ENCODE peak calls at places on chromosomes 2 and 18, in ten cellular contexts. A is cardiac fibroblast, J is transverse colon, O is fibroblast of lung, Z is fibroblast of mammary gland, M is ovary, K is GM20000, L is AG09309, H is neural crest cell, D is AG10803. P is an unnamed sample.

GRCh38 chr2:46963210-46963609 is 47.6 kb upstream of the MCFD2 start:
- DNase-seq in H (no peak), D (no peak), M (no peak), K (no peak), J (no peak), Z (no peak), A (no peak), O (no peak), L (no peak), P (no peak)

GRCh38 chr2:35973132-35973736 is 382.3 kb upstream of the CRIM1 start:
- DNase-seq in L (no peak), M (no peak), J (no peak), D (peak), K (peak), Z (peak), O (peak), A (peak), H (no peak), P (peak)

GRCh38 chr18:8084160-8084559 is 517.0 kb downstream of the PTPRM start:
- DNase-seq in H (peak), K (no peak), A (peak), M (no peak), Z (peak), D (peak), L (no peak), J (no peak), O (peak), P (peak)

GRCh38 chr18:24009246-24009645 is 5.3 kb upstream of the TTC39C start:
- DNase-seq in A (no peak), K (no peak), L (no peak), D (no peak), Z (no peak), J (no peak), M (no peak), O (no peak), H (no peak), P (no peak)

GRCh38 chr2:129722306-129723020 is 257.0 kb upstream of the RAB6C start:
- DNase-seq in L (no peak), Z (no peak), J (no peak), M (no peak), O (no peak), H (no peak), A (no peak), K (no peak), D (no peak), P (no peak)

GRCh38 chr2:56244911-56245530 is 61.2 kb downstream of the CCDC85A start:
- DNase-seq in A (peak), D (peak), M (no peak), K (no peak), Z (peak), L (no peak), O (peak), H (no peak), J (no peak), P (peak)

GRCh38 chr2:190964170-190964795 is 49.7 kb downstream of the STAT1 start:
- DNase-seq in A (no peak), Z (no peak), L (no peak), O (no peak), H (no peak), K (no peak), J (no peak), D (no peak), M (no peak), P (no peak)

GRCh38 chr2:231241755-231242507 is 43.5 kb downstream of the ARMC9 start:
- DNase-seq in L (no peak), K (no peak), O (no peak), H (no peak), Z (peak), A (peak), M (peak), D (peak), J (no peak), P (no peak)

GRCh38 chr2:134173338-134174016 is 80.4 kb upstream of the MGAT5 start:
- DNase-seq in J (peak), M (no peak), D (no peak), Z (no peak), H (no peak), K (no peak), L (no peak), A (no peak), O (no peak), P (no peak)

GRCh38 chr2:239240480-239240881 is 160.3 kb downstream of the HDAC4 start:
- DNase-seq in Z (no peak), O (no peak), H (no peak), K (no peak), J (peak), M (no peak), D (no peak), L (no peak), A (no peak), P (no peak)

GRCh38 chr2:204885747-204886146 is 340.5 kb downstream of the PARD3B start:
- DNase-seq in D (peak), K (no peak), M (no peak), H (no peak), A (peak), O (no peak), J (no peak), Z (peak), L (no peak), P (no peak)
- TF ChIP-seq CTCF in D (peak), K (no peak), M (no peak), H (no peak), A (peak), O (no peak), J (no peak), Z (no peak), L (peak), P (peak)

DNA sequence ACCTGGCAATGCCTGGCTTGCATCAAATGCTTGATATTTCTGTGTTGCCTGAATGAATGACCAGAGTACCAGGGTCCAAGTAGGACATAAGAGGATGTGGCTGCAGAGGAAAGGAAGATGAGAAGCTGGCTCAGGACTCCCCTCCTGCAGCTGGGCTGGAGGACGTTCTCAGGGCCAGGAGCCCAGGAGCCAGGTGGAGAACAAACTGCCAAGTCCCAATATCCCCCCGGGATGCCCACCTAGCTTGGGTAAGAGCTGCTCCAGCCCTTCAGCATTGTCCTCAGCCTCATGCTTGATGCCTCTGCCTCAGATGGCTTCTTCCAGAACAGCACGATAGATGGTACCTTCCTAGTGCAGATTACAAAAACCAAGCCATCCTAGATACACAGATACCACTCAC is 8.6 kb upstream of the ATP6V1B1 start:
- DNase-seq in A (no peak), O (no peak), L (no peak), Z (no peak), M (no peak), H (no peak), D (no peak), K (no peak), J (no peak), P (no peak)
- TF ChIP-seq CTCF in A (no peak), O (no peak), L (no peak), Z (no peak), M (no peak), H (no peak), D (no peak), K (no peak), J (no peak), P (no peak)

DNA sequence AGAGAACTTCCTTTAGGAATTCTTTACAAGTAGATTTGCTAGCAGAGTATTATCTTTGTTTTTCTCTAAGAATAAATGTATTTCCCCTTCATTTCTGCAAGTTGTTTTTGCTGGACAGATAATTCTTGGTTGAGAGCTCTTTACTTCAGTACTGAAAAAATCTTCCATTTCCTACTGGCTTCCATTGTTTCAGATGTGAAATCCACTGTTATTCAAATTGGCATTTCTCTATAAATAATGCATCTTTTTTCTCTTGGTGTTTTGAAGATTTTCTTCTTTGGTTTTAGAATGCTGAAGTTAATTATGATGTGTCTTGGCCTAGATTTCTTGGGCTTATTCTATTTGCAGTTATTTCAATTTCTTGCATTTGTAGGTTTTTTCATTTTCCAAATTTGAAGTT is 270.0 kb upstream of the GYPC start:
- DNase-seq in J (no peak), Z (no peak), L (no peak), D (no peak), H (no peak), K (no peak), A (no peak), O (no peak), M (no peak), P (no peak)
- TF ChIP-seq CTCF in J (no peak), Z (no peak), L (no peak), D (no peak), H (no peak), K (no peak), A (no peak), O (no peak), M (no peak), P (no peak)

DNA sequence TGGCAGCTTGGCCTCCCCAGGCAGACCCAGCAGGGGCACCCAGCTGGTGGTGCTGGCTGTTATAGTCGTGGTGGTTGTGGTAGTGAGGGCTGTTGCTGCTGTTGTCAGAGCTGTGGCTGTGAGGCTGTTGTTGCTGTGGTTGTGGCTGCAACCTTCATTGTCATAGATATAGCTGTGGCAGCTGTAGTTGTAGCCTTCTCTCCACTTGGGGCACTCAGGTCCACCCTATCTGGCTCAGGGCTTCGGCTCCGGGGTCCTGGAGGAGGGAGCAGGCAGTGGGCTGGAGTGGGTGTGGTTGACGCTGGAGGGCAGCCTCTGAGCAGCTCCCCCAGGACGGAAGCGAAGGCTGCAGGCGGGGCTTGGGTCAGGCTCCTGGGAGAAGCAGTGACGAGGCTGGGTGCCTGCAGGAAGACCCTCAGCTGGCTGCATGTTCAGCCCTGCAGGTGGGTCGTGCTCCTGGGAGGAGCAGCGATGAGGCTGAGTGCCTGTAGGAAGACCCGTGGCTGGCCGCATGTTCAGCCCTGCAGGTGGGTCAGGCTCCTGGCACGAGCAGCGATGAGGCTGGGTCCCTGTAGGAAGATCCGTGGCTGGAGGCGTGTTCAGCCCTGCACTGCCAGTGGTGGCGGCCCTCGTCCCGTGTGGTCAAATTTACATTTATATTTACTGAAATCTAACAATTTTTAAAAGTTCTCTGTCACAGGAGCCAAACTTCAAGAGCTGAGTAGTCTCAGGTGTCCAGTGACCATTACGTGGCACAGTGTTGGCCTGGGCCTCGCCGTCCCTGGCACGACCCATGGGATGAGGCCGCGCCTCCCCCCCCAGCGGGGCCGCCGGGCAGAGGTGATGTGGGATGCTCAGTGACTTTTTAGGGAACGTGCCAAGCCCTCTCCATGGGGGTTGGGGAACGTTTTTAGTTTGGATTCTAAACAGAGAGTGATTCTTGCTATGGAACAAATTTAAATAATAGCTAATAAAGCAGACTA is 79.2 kb upstream of the PXDN start:
- DNase-seq in J (no peak), D (no peak), Z (no peak), M (no peak), A (no peak), O (no peak), H (peak), L (no peak), K (no peak), P (no peak)
- TF ChIP-seq CTCF in J (no peak), D (no peak), Z (no peak), M (no peak), A (no peak), O (no peak), H (no peak), L (no peak), K (no peak), P (no peak)

DNA sequence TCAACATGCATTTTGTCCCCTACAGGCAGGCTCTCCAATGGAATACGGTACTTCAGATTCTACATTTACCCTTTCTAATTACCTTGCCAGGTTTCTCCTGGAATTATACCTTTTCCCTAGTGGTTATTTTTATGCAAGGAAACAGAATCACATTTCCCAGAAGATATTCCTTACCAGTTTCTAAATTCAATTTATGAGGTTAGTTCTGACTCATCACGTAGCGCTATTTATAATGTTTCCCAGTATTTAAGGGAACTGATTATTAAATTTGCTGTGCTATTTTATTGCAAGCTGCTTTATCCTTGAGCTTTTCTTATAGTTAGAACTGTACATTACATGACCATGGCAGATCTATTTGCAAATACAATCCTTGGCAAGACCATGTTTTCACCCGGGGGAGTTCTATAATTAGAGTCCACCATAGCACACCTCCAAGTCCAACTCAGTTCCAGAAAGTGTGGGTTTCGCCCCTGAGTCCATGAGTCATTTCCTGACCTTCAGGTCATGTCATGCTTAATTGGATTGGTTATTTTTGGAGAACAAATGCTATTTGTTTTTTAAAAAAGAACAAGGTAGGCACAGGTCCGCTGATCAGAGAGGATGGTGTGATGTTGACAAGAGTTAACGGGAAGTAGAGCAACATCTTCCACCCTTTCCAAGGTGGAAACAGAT is 126.6 kb downstream of the ZNF532 start:
- DNase-seq in M (no peak), H (no peak), K (peak), D (no peak), O (peak), L (no peak), A (peak), J (no peak), Z (peak), P (no peak)
- TF ChIP-seq CTCF in M (no peak), H (no peak), K (no peak), D (no peak), O (no peak), L (no peak), A (no peak), J (no peak), Z (no peak), P (peak)

GRCh38 chr2:111952871-111953497 is 54.6 kb downstream of the MERTK start:
- DNase-seq in Z (no peak), H (no peak), L (no peak), M (no peak), A (no peak), D (no peak), K (no peak), O (no peak), J (no peak), P (no peak)

GRCh38 chr2:111957872-111958354 is 59.5 kb downstream of the MERTK start:
- DNase-seq in Z (peak), A (no peak), O (no peak), L (no peak), D (no peak), H (no peak), M (no peak), K (no peak), J (no peak), P (no peak)

GRCh38 chr2:111961663-111962062 is 63.3 kb downstream of the MERTK start:
- DNase-seq in A (no peak), L (no peak), O (no peak), D (no peak), H (no peak), M (no peak), J (no peak), Z (no peak), K (no peak), P (no peak)

GRCh38 chr2:111954602-111955332 is 56.4 kb downstream of the MERTK start:
- DNase-seq in A (no peak), J (no peak), O (no peak), K (no peak), M (no peak), L (no peak), D (no peak), Z (no peak), H (no peak), P (no peak)

DNA sequence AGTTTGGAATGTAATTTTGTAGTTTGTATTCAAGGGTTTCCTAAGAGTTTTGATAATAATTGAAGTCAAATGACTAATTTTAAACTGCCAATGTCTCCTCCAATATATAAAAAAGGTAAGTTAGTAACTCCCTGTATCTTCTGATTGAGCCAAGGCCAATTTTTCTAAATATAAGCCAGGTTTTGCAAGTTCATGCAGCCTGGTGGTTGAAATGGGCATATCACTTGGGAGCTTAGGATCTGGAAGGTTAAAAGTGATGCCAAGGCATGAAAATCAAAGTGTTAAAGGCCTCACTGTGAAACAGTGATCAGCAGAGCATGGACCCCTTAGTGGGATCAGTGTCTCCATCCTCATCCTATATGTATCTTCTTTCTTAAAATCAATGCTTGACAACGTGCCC is 60.5 kb downstream of the MERTK start:
- DNase-seq in J (no peak), K (no peak), O (no peak), L (no peak), D (no peak), Z (no peak), H (no peak), M (no peak), A (no peak), P (no peak)
- TF ChIP-seq CTCF in J (no peak), K (no peak), O (no peak), L (no peak), D (peak), Z (no peak), H (peak), M (no peak), A (peak), P (peak)

DNA sequence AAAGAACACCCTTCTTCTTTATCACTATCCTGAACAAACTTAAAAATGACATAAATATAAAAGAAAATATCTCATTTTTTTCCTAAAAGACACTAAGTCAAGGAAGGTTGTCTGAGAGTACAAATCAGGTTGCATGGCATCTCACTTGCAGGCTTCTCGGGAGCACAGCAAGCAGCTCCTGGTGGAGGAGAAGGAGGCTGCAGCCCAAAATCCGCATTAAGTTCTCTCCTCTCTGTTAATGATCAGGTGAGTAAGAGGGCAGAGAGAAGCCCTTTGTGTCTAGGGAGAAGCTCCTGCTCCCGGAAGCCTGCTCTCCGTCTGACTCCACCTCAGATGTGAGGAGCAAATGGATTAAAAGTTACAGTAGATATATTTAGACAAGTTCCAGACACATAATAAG is 35.0 kb upstream of the DOK6 start:
- DNase-seq in H (no peak), A (no peak), L (no peak), Z (no peak), J (no peak), K (no peak), O (no peak), M (no peak), D (no peak), P (no peak)
- TF ChIP-seq CTCF in H (peak), A (no peak), L (no peak), Z (no peak), J (no peak), K (no peak), O (no peak), M (no peak), D (no peak), P (no peak)

DNA sequence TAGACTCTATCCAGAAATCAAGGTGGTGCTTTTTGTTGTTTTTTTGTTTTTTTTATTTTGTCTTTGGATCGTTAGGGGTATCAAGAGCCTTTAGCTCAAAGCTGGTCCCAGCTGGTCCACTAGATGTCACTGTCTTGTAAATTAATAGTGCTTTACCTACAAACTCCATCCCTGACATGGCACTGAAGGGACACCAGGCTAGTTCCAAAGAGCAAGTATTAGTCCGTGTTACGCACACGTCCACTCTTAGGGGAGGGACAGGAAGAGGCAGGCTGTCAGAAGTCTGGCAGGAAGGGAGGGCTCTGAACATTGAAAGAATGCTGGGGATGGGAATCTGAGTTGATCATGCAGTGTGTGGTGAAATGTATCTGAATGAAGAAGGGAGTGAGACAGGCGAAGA is 85.9 kb upstream of the CCBE1 start:
- DNase-seq in O (peak), L (peak), D (peak), K (peak), H (peak), M (no peak), J (no peak), A (peak), Z (peak), P (peak)
- TF ChIP-seq CTCF in O (peak), L (peak), D (peak), K (peak), H (peak), M (no peak), J (no peak), A (peak), Z (peak), P (peak)

P was measured in HFFc6.